ENCODE peak calls at places on chromosomes 16 and 17, in five cellular contexts. N is cardiac muscle cell, E is transverse colon, D is pancreas, B is ascending aorta. Q is an unnamed sample.

GRCh38 chr17:42608692-42609181 is 437 bp downstream of the RETREG3 start:
- DNase-seq in N (no peak), E (no peak), D (no peak), B (no peak), Q (no peak)

GRCh38 chr16:81394966-81395655 is 49.5 kb upstream of the CMIP start:
- DNase-seq in N (no peak), E (no peak), D (no peak), B (no peak), Q (no peak)

GRCh38 chr17:17127730-17128291 is 78.3 kb downstream of the PLD6 start:
- DNase-seq in N (no peak), E (no peak), D (no peak), B (no peak), Q (no peak)

GRCh38 chr17:4293572-4293971 is 29.8 kb upstream of the ANKFY1 start:
- DNase-seq in N (no peak), E (no peak), D (no peak), B (no peak), Q (no peak)

GRCh38 chr17:19534562-19535149 is 1.0 kb downstream of the SLC47A1 start:
- DNase-seq in N (no peak), E (no peak), D (no peak), B (no peak), Q (no peak)

GRCh38 chr16:47197536-47198179 is 53.9 kb upstream of the NETO2 start:
- DNase-seq in N (no peak), E (no peak), D (no peak), B (no peak), Q (no peak)

GRCh38 chr17:79617740-79618382 is 7.0 kb upstream of the RBFOX3 start:
- DNase-seq in N (no peak), E (no peak), D (no peak), B (no peak), Q (no peak)

GRCh38 chr17:30565073-30565935 is 88.1 kb downstream of the GOSR1 start:
- DNase-seq in N (no peak), E (no peak), D (no peak), B (no peak), Q (peak; percentile 43)

GRCh38 chr17:3751836-3752235 is 28.1 kb downstream of the HASPIN start:
- DNase-seq in N (no peak), E (no peak), D (no peak), B (no peak), Q (no peak)

GRCh38 chr17:67008101-67008500 is 36.3 kb upstream of the CACNG1 start:
- DNase-seq in N (no peak), E (no peak), D (no peak), B (no peak), Q (no peak)

GRCh38 chr16:89633064-89633631 is 19.7 kb downstream of the DPEP1 start:
- DNase-seq in N (no peak), E (peak; percentile 40), D (no peak), B (no peak), Q (peak; percentile 63)

GRCh38 chr16:85423631-85424030 is 189.5 kb upstream of the GSE1 start:
- DNase-seq in N (no peak), E (no peak), D (peak; percentile 9), B (no peak), Q (no peak)

GRCh38 chr17:36611345-36612072 is 10.1 kb downstream of the MRM1 start:
- DNase-seq in N (no peak), E (no peak), D (no peak), B (no peak), Q (peak; percentile 89)

GRCh38 chr17:44979426-44980273 is 11.5 kb upstream of the C1QL1 start:
- DNase-seq in N (peak; percentile 61), E (peak; percentile 51), D (no peak), B (no peak), Q (peak; percentile 26)

GRCh38 chr16:55889518-55889917 is 14.3 kb upstream of the CES5A start:
- DNase-seq in N (no peak), E (no peak), D (no peak), B (no peak), Q (no peak)

GRCh38 chr16:71985262-71985974 is 14.8 kb downstream of the PKD1L3 start:
- DNase-seq in N (no peak), E (no peak), D (no peak), B (no peak), Q (no peak)

GRCh38 chr17:58759522-58759921 is 3.9 kb downstream of the PPM1E start:
- DNase-seq in N (no peak), E (no peak), D (no peak), B (no peak), Q (no peak)

GRCh38 chr17:31931781-31932180 is 5.0 kb upstream of the SUZ12 start:
- DNase-seq in N (no peak), E (no peak), D (no peak), B (no peak), Q (peak; percentile 11)

GRCh38 chr16:54287018-54287757 is 601 bp upstream of the IRX3 start:
- DNase-seq in N (no peak), E (no peak), D (no peak), B (no peak), Q (no peak)
- H3K27me3 ChIP-seq in N (peaks cover 5% of the 10 kb centered on the region), E (peaks cover 100% of the 10 kb centered on the region), D (no peaks in the 10 kb centered on the region), B (peaks cover 27% of the 10 kb centered on the region), Q (no peaks in the 10 kb centered on the region)

GRCh38 chr17:56206351-56206750 is 53.1 kb downstream of the ANKFN1 start:
- DNase-seq in N (no peak), E (no peak), D (no peak), B (no peak), Q (no peak)

GRCh38 chr17:56203430-56203829 is 50.2 kb downstream of the ANKFN1 start:
- DNase-seq in N (no peak), E (no peak), D (no peak), B (no peak), Q (no peak)
- H3K4me3 ChIP-seq in N (no peak overlapping the region), E (no peak overlapping the region), D (no peak overlapping the region), B (no peak overlapping the region), Q (no peak overlapping the region)

DNA sequence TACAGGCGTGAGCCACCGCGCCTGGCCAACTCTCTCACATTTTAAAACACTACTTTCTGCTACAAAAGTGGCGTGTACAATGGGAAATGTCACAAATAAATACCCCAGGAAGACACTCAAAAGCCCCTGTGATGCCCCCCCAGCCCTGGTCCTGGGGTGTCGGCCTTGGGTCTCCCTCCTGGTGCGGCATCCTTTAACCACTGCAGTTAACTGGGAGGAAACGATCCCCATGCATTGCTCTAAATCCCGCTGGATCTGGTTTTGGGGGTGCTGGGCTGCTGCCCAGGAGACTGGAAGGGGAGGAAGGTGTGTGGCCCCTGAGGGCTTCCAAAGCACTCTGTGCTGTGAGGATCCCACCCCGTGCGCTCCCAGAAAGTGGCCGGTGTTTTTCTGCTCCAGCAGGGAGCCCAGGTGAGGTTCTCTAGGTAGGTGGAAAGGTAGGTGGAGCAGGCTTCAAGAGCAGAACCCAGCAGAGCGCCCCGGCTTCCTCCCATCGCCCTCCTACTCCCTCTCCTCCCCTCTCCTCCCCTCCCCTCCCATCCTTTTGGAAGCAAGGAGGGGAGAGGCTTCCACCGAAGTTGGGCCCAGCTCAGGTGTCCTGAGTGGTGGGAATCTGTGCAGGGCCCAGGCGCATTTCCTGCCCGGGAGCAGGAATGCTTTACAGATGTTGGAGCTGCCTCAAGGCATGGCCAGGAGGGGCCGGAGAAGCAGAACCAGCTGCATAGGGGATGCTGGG is 363.3 kb downstream of the SEC14L1 start:
- DNase-seq in N (no peak), E (no peak), D (no peak), B (no peak), Q (no peak)
- H3K27me3 ChIP-seq in N (no peaks in the 10 kb centered on the region), E (no peaks in the 10 kb centered on the region), D (no peaks in the 10 kb centered on the region), B (no peaks in the 10 kb centered on the region), Q (no peaks in the 10 kb centered on the region)

DNA sequence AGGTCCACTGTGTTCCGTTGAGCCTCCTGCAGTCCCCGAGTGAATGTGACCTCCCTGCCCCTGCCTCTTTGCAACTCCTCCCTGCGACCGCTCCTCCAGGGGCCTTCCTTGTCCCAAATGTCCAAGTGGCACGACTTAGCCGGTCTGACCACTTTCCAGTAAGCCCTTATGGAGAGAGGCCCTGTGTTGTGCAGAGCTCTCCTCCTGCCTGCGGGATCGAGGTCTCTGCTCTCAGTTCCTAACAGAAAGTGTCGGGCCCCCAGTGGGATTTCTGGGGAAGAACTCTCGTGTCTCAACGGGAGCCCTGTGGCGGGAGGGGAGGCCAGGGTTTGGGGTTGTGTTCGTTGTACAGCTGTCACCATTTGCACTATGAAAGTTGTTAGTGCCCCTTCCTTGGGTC is 234.3 kb downstream of the SEC14L1 start:
- DNase-seq in N (no peak), E (no peak), D (no peak), B (no peak), Q (no peak)
- H3K4me3 ChIP-seq in N (peak overlapping the region; percentile 77), E (peak overlapping the region; percentile 70), D (peak overlapping the region; percentile 57), B (peak overlapping the region; percentile 80), Q (no peak overlapping the region)

DNA sequence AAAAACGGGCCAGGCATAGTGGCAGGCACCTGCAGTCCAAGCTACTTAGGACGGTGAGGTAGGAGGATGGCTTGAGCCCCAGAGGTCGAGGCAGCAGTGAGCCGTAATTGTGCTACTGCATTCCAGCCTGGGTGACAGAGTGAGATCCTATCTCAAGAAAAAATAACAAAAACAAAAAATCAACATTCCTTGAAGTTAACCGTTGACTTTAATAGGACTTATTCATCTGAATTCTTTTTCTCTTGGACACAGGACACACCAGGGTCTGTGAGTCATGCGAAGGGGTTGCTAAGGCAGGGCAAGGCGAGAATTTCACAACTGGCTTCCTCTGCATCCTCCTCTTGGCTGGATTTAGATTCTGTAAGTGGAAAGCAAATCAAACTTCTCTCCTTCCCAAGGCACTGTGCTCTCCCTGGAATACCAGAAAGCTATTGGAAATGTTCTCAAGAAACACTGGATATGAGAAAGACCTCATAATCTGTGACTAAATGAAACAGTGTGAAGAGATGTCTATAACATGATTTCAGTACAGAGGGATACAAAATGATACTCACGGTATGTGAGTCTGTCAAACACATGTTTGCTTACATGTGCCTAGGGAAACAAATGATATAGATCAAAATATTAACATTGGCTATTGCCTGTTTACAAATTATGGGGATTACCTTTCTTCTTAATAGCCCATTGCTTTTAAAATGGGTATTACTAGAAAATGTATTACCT is 99.6 kb downstream of the SYCE1L start:
- DNase-seq in N (no peak), E (no peak), D (no peak), B (no peak), Q (peak; percentile 91)
- H3K27me3 ChIP-seq in N (no peaks in the 10 kb centered on the region), E (peaks cover 5% of the 10 kb centered on the region), D (no peaks in the 10 kb centered on the region), B (no peaks in the 10 kb centered on the region), Q (no peaks in the 10 kb centered on the region)

Q was measured in bronchial epithelial cell.